ENCODE peak calls at places on chromosomes 1 and 21, in eight cellular contexts. One of them, this sample, is unnamed.
A peak's percentile ranks its signal among the peaks of the same experiment; 100 is the strongest.

GRCh38 chr1:92754000-92754787 is 30.7 kb downstream of the EVI5 start:
- DNase-seq in pons: no peak
- DNase-seq in stimulated activated effector memory CD8-positive, alpha-beta T cell treated with anti-CD3 and anti-CD28 coated beads, Interleukin-12 subunit alpha, Interleukin-12 subunit beta, amount 100 ng/mL, for 72 hours: no peak
- DNase-seq in cardiac fibroblast: peak; percentile 78
- DNase-seq in NCI-H1417 treated with DMSO at 0.1 percent for 48 hours: no peak
- DNase-seq in M059J: peak; percentile 80
- DNase-seq in Ammon's horn: no peak
- DNase-seq in stimulated activated naive B cell treated with anti-CD40 and anti-IgM and Interleukin-4, amounts not matched to agents 10 μg/mL and 1 μg/mL and 100 μg/mL, for 72 hours: no peak
- DNase-seq in this sample: no peak

GRCh38 chr21:44521301-44521927 is 18.6 kb downstream of the KRTAP10-1 start:
- DNase-seq in cardiac fibroblast: no peak
- DNase-seq in M059J: no peak
- DNase-seq in stimulated activated naive B cell treated with anti-CD40 and anti-IgM and Interleukin-4, amounts not matched to agents 10 μg/mL and 1 μg/mL and 100 μg/mL, for 72 hours: no peak
- DNase-seq in pons: no peak
- DNase-seq in Ammon's horn: no peak
- DNase-seq in stimulated activated effector memory CD8-positive, alpha-beta T cell treated with anti-CD3 and anti-CD28 coated beads, Interleukin-12 subunit alpha, Interleukin-12 subunit beta, amount 100 ng/mL, for 72 hours: no peak
- DNase-seq in NCI-H1417 treated with DMSO at 0.1 percent for 48 hours: no peak
- DNase-seq in this sample: no peak

GRCh38 chr21:31554511-31555022 is 104.9 kb upstream of the SOD1 start:
- DNase-seq in NCI-H1417 treated with DMSO at 0.1 percent for 48 hours: no peak
- DNase-seq in Ammon's horn: no peak
- DNase-seq in pons: no peak
- DNase-seq in M059J: no peak
- DNase-seq in cardiac fibroblast: peak; percentile 26
- DNase-seq in stimulated activated effector memory CD8-positive, alpha-beta T cell treated with anti-CD3 and anti-CD28 coated beads, Interleukin-12 subunit alpha, Interleukin-12 subunit beta, amount 100 ng/mL, for 72 hours: peak; percentile 57
- DNase-seq in stimulated activated naive B cell treated with anti-CD40 and anti-IgM and Interleukin-4, amounts not matched to agents 10 μg/mL and 1 μg/mL and 100 μg/mL, for 72 hours: no peak
- DNase-seq in this sample: no peak

GRCh38 chr1:69172003-69173000 is 395.4 kb upstream of the LRRC7 start:
- DNase-seq in NCI-H1417 treated with DMSO at 0.1 percent for 48 hours: no peak
- DNase-seq in M059J: peak; percentile 44
- DNase-seq in stimulated activated naive B cell treated with anti-CD40 and anti-IgM and Interleukin-4, amounts not matched to agents 10 μg/mL and 1 μg/mL and 100 μg/mL, for 72 hours: no peak
- DNase-seq in cardiac fibroblast: peak; percentile 31
- DNase-seq in pons: no peak
- DNase-seq in stimulated activated effector memory CD8-positive, alpha-beta T cell treated with anti-CD3 and anti-CD28 coated beads, Interleukin-12 subunit alpha, Interleukin-12 subunit beta, amount 100 ng/mL, for 72 hours: no peak
- DNase-seq in Ammon's horn: no peak
- DNase-seq in this sample: no peak

GRCh38 chr1:68590473-68590872 is 93.6 kb upstream of the DEPDC1 start:
- DNase-seq in cardiac fibroblast: no peak
- DNase-seq in Ammon's horn: no peak
- DNase-seq in stimulated activated naive B cell treated with anti-CD40 and anti-IgM and Interleukin-4, amounts not matched to agents 10 μg/mL and 1 μg/mL and 100 μg/mL, for 72 hours: no peak
- DNase-seq in NCI-H1417 treated with DMSO at 0.1 percent for 48 hours: no peak
- DNase-seq in pons: no peak
- DNase-seq in stimulated activated effector memory CD8-positive, alpha-beta T cell treated with anti-CD3 and anti-CD28 coated beads, Interleukin-12 subunit alpha, Interleukin-12 subunit beta, amount 100 ng/mL, for 72 hours: no peak
- DNase-seq in M059J: no peak
- DNase-seq in this sample: no peak

GRCh38 chr1:91803847-91804545 is 82.0 kb downstream of the TGFBR3 start:
- DNase-seq in stimulated activated effector memory CD8-positive, alpha-beta T cell treated with anti-CD3 and anti-CD28 coated beads, Interleukin-12 subunit alpha, Interleukin-12 subunit beta, amount 100 ng/mL, for 72 hours: peak; percentile 82
- DNase-seq in pons: no peak
- DNase-seq in stimulated activated naive B cell treated with anti-CD40 and anti-IgM and Interleukin-4, amounts not matched to agents 10 μg/mL and 1 μg/mL and 100 μg/mL, for 72 hours: peak; percentile 70
- DNase-seq in Ammon's horn: no peak
- DNase-seq in NCI-H1417 treated with DMSO at 0.1 percent for 48 hours: no peak
- DNase-seq in M059J: peak; percentile 55
- DNase-seq in cardiac fibroblast: no peak
- DNase-seq in this sample: peak; percentile 59

GRCh38 chr1:116376734-116377096 is 3.7 kb downstream of the ATP1A1 start:
- DNase-seq in pons: no peak
- DNase-seq in NCI-H1417 treated with DMSO at 0.1 percent for 48 hours: no peak
- DNase-seq in Ammon's horn: no peak
- DNase-seq in stimulated activated naive B cell treated with anti-CD40 and anti-IgM and Interleukin-4, amounts not matched to agents 10 μg/mL and 1 μg/mL and 100 μg/mL, for 72 hours: no peak
- DNase-seq in cardiac fibroblast: peak; percentile 65
- DNase-seq in M059J: no peak
- DNase-seq in stimulated activated effector memory CD8-positive, alpha-beta T cell treated with anti-CD3 and anti-CD28 coated beads, Interleukin-12 subunit alpha, Interleukin-12 subunit beta, amount 100 ng/mL, for 72 hours: no peak
- DNase-seq in this sample: no peak

GRCh38 chr1:111754964-111755320 is 759 bp upstream of the DDX20 start:
- DNase-seq in cardiac fibroblast: peak; percentile 82
- DNase-seq in pons: no peak
- DNase-seq in stimulated activated effector memory CD8-positive, alpha-beta T cell treated with anti-CD3 and anti-CD28 coated beads, Interleukin-12 subunit alpha, Interleukin-12 subunit beta, amount 100 ng/mL, for 72 hours: no peak
- DNase-seq in NCI-H1417 treated with DMSO at 0.1 percent for 48 hours: no peak
- DNase-seq in stimulated activated naive B cell treated with anti-CD40 and anti-IgM and Interleukin-4, amounts not matched to agents 10 μg/mL and 1 μg/mL and 100 μg/mL, for 72 hours: no peak
- DNase-seq in M059J: peak; percentile 67
- DNase-seq in Ammon's horn: no peak
- DNase-seq in this sample: no peak

GRCh38 chr1:243924588-243925349 is 74.7 kb upstream of the AKT3 start:
- DNase-seq in stimulated activated effector memory CD8-positive, alpha-beta T cell treated with anti-CD3 and anti-CD28 coated beads, Interleukin-12 subunit alpha, Interleukin-12 subunit beta, amount 100 ng/mL, for 72 hours: no peak
- DNase-seq in stimulated activated naive B cell treated with anti-CD40 and anti-IgM and Interleukin-4, amounts not matched to agents 10 μg/mL and 1 μg/mL and 100 μg/mL, for 72 hours: no peak
- DNase-seq in pons: no peak
- DNase-seq in Ammon's horn: no peak
- DNase-seq in cardiac fibroblast: peak; percentile 78
- DNase-seq in NCI-H1417 treated with DMSO at 0.1 percent for 48 hours: no peak
- DNase-seq in M059J: peak; percentile 38
- DNase-seq in this sample: no peak